ENCODE peak calls at places on chromosomes 11 and 22, in four cellular contexts. One of them, this sample, is unnamed. For H3K4me1, the result is how much of the 10 kb centered on the place peaks cover.

GRCh38 chr11:64713031-64713780 is 9.8 kb downstream of the NRXN2 start:
- DNase-seq in adrenal gland: no peak
- DNase-seq in kidney: peak
- DNase-seq in pancreas: peak
- DNase-seq in this sample: peak

GRCh38 chr22:23912293-23912903 is 18.2 kb downstream of the MIF start:
- DNase-seq in kidney: no peak
- DNase-seq in pancreas: no peak
- DNase-seq in adrenal gland: no peak
- DNase-seq in this sample: no peak

GRCh38 chr11:10351768-10352641 is 47.1 kb downstream of the ADM start:
- DNase-seq in adrenal gland: no peak
- DNase-seq in pancreas: peak
- DNase-seq in kidney: no peak
- DNase-seq in this sample: peak

GRCh38 chr11:35662649-35663407 is at the start of gene TRIM44:
- DNase-seq in kidney: peak
- DNase-seq in pancreas: peak
- DNase-seq in adrenal gland: peak
- DNase-seq in this sample: peak

GRCh38 chr11:79236541-79236971 is 204.3 kb downstream of the TENM4 start:
- DNase-seq in kidney: no peak
- DNase-seq in adrenal gland: no peak
- DNase-seq in pancreas: no peak
- DNase-seq in this sample: no peak

GRCh38 chr11:58006940-58007339 is 16.7 kb upstream of the OR9Q1 start:
- DNase-seq in pancreas: no peak
- DNase-seq in adrenal gland: no peak
- DNase-seq in kidney: no peak
- DNase-seq in this sample: no peak

GRCh38 chr11:1628506-1629325 is 859 bp upstream of the KRTAP5-5 start:
- DNase-seq in pancreas: peak
- DNase-seq in adrenal gland: peak
- DNase-seq in kidney: peak
- DNase-seq in this sample: peak

GRCh38 chr22:33918676-33919590 is 1.3 kb downstream of the LARGE1 start:
- DNase-seq in adrenal gland: no peak
- DNase-seq in kidney: no peak
- DNase-seq in pancreas: no peak
- DNase-seq in this sample: no peak

GRCh38 chr11:2933376-2934056 is 4.3 kb upstream of the PHLDA2 start:
- DNase-seq in adrenal gland: no peak
- DNase-seq in pancreas: no peak
- DNase-seq in kidney: peak
- DNase-seq in this sample: peak

GRCh38 chr11:21866781-21867180 is 326.1 kb upstream of the ANO5 start:
- DNase-seq in pancreas: no peak
- DNase-seq in kidney: no peak
- DNase-seq in adrenal gland: no peak
- DNase-seq in this sample: no peak

GRCh38 chr11:111574373-111575230 is 27.6 kb upstream of the SIK2 start:
- DNase-seq in pancreas: no peak
- DNase-seq in adrenal gland: no peak
- DNase-seq in kidney: no peak
- DNase-seq in this sample: no peak

GRCh38 chr11:129368889-129369672 is 6.6 kb upstream of the BARX2 start:
- DNase-seq in adrenal gland: no peak
- DNase-seq in pancreas: no peak
- DNase-seq in kidney: no peak
- DNase-seq in this sample: no peak

GRCh38 chr11:59171508-59172322 is at the start of gene DTX4:
- DNase-seq in adrenal gland: peak
- DNase-seq in kidney: peak
- DNase-seq in pancreas: peak
- DNase-seq in this sample: peak

GRCh38 chr11:111566324-111566723 is 25.8 kb downstream of the LAYN start:
- DNase-seq in kidney: no peak
- DNase-seq in adrenal gland: no peak
- DNase-seq in pancreas: no peak
- DNase-seq in this sample: no peak

GRCh38 chr22:28497188-28497587 is 182.5 kb downstream of the TTC28 start:
- DNase-seq in adrenal gland: no peak
- DNase-seq in pancreas: no peak
- DNase-seq in kidney: no peak
- DNase-seq in this sample: no peak

GRCh38 chr11:66360406-66361073 is 11.0 kb downstream of the SLC29A2 start:
- DNase-seq in pancreas: no peak
- DNase-seq in kidney: no peak
- DNase-seq in adrenal gland: no peak
- DNase-seq in this sample: no peak

GRCh38 chr11:5288912-5289525 is 12.7 kb downstream of the OR51B4 start:
- DNase-seq in pancreas: no peak
- DNase-seq in adrenal gland: no peak
- DNase-seq in kidney: no peak
- DNase-seq in this sample: no peak

GRCh38 chr22:42344391-42344861 is 74.0 kb upstream of the TCF20 start:
- DNase-seq in pancreas: no peak
- DNase-seq in adrenal gland: no peak
- DNase-seq in kidney: no peak
- DNase-seq in this sample: peak

GRCh38 chr11:62770778-62771143 is 435 bp upstream of the TAF6L start:
- DNase-seq in pancreas: peak
- DNase-seq in kidney: no peak
- DNase-seq in adrenal gland: no peak
- DNase-seq in this sample: no peak

GRCh38 chr22:35319244-35319985 is 19.7 kb downstream of the TOM1 start:
- DNase-seq in kidney: no peak
- DNase-seq in adrenal gland: no peak
- DNase-seq in pancreas: no peak
- DNase-seq in this sample: peak

GRCh38 chr11:105229257-105229656 is 89.7 kb upstream of the CARD18 start:
- DNase-seq in kidney: no peak
- DNase-seq in adrenal gland: no peak
- DNase-seq in pancreas: no peak
- DNase-seq in this sample: no peak

GRCh38 chr11:116931206-116931953 is 94.0 kb upstream of the APOA1 start:
- DNase-seq in kidney: no peak
- DNase-seq in adrenal gland: no peak
- DNase-seq in pancreas: no peak
- DNase-seq in this sample: peak

GRCh38 chr22:43592470-43592869 is 180.7 kb downstream of the MPPED1 start:
- DNase-seq in kidney: no peak
- DNase-seq in pancreas: no peak
- DNase-seq in adrenal gland: no peak
- DNase-seq in this sample: no peak

GRCh38 chr22:47298017-47298820 is 535.8 kb downstream of the TBC1D22A start:
- DNase-seq in pancreas: no peak
- DNase-seq in kidney: no peak
- DNase-seq in adrenal gland: no peak
- DNase-seq in this sample: no peak

GRCh38 chr22:39087881-39088687 is 9.0 kb upstream of the APOBEC3H start:
- DNase-seq in adrenal gland: no peak
- DNase-seq in pancreas: peak
- DNase-seq in kidney: no peak
- DNase-seq in this sample: peak

GRCh38 chr11:14184548-14184947 is 174.4 kb downstream of the RRAS2 start:
- DNase-seq in kidney: no peak
- DNase-seq in adrenal gland: no peak
- DNase-seq in pancreas: no peak
- DNase-seq in this sample: no peak

GRCh38 chr11:18790820-18791174 is 801 bp downstream of the PTPN5 start:
- DNase-seq in adrenal gland: no peak
- DNase-seq in pancreas: no peak
- DNase-seq in kidney: no peak
- DNase-seq in this sample: no peak

GRCh38 chr22:30056015-30056414 is 24.2 kb upstream of the HORMAD2 start:
- DNase-seq in kidney: no peak
- DNase-seq in adrenal gland: no peak
- DNase-seq in pancreas: no peak
- DNase-seq in this sample: no peak

GRCh38 chr22:25199726-25200520 is at the start of gene CRYBB3:
- DNase-seq in pancreas: no peak
- DNase-seq in kidney: no peak
- DNase-seq in adrenal gland: no peak
- DNase-seq in this sample: no peak

GRCh38 chr22:49838771-49839717 is 11.4 kb upstream of the BRD1 start:
- DNase-seq in adrenal gland: no peak
- DNase-seq in pancreas: no peak
- DNase-seq in kidney: peak
- DNase-seq in this sample: no peak

GRCh38 chr11:95299078-95299611 is 68.1 kb upstream of the SESN3 start:
- DNase-seq in adrenal gland: no peak
- DNase-seq in kidney: no peak
- DNase-seq in pancreas: no peak
- DNase-seq in this sample: no peak

GRCh38 chr11:37422511-37422910 is 824.5 kb upstream of the RAG2 start:
- DNase-seq in adrenal gland: no peak
- DNase-seq in kidney: no peak
- DNase-seq in pancreas: no peak
- DNase-seq in this sample: no peak

DNA sequence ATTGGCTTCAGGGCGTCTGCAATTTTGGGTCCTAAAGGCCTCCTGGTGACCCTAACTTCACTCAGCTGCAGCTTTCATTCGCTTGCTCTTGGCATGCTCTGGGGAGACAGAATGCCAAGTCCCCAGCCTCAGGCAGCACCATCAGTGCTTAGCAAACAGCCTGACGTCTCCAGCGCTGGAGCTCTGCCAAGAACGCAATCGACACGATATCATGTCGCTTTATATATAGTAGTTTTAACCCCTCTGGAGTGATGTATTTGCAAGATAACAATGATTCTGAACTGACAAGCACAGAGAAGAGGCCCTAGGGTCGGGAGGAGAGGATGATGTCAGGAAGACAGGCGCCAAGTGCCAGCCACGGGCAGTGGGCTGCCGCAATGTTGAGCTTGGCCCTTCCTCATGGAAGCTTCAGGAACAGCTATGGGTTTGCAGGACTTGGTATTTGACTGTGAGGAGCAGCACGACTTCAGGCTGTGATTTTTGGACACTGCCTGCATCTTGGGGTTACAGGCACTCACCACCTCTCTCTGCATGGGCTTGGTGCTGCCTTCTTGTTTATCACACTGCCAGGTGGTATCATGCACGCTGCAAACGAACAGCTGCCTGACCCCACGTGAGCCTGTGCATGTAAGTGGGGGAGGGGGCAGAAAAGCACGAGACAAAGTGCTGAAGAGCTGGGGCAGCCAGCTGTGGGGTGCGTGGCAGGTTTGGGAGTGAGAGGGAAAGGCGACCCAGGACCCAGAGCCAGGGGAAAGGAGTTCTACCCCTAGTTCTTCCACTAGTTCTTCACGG is 26.1 kb downstream of the B3GAT1 start:
- DNase-seq in pancreas: no peak
- DNase-seq in kidney: no peak
- DNase-seq in adrenal gland: no peak
- DNase-seq in this sample: no peak
- H3K4me1 ChIP-seq in pancreas: under half
- H3K4me1 ChIP-seq in kidney: under half
- H3K4me1 ChIP-seq in adrenal gland: under half
- H3K4me1 ChIP-seq in this sample: under half

GRCh38 chr11:6745018-6745417 is 26.8 kb downstream of the OR2AG2 start:
- DNase-seq in adrenal gland: no peak
- DNase-seq in pancreas: no peak
- DNase-seq in kidney: no peak
- DNase-seq in this sample: no peak
- H3K27ac ChIP-seq in adrenal gland: no peak
- H3K27ac ChIP-seq in pancreas: no peak
- H3K27ac ChIP-seq in kidney: peak
- H3K27ac ChIP-seq in this sample: no peak

GRCh38 chr11:47848636-47849155 is 546 bp upstream of the NUP160 start:
- DNase-seq in pancreas: no peak
- DNase-seq in adrenal gland: no peak
- DNase-seq in kidney: no peak
- DNase-seq in this sample: no peak
- H3K4me1 ChIP-seq in pancreas: under half
- H3K4me1 ChIP-seq in adrenal gland: under half
- H3K4me1 ChIP-seq in kidney: under half
- H3K4me1 ChIP-seq in this sample: under half

GRCh38 chr11:122711362-122711761 is 55.8 kb downstream of the UBASH3B start:
- DNase-seq in adrenal gland: no peak
- DNase-seq in kidney: no peak
- DNase-seq in pancreas: no peak
- DNase-seq in this sample: no peak
- H3K27ac ChIP-seq in adrenal gland: no peak
- H3K27ac ChIP-seq in kidney: no peak
- H3K27ac ChIP-seq in pancreas: no peak
- H3K27ac ChIP-seq in this sample: no peak

GRCh38 chr11:113394919-113395318 is 7.3 kb downstream of the ANKK1 start:
- DNase-seq in adrenal gland: no peak
- DNase-seq in pancreas: no peak
- DNase-seq in kidney: no peak
- DNase-seq in this sample: no peak

GRCh38 chr11:113396693-113397092 is 9.1 kb downstream of the ANKK1 start:
- DNase-seq in pancreas: no peak
- DNase-seq in adrenal gland: no peak
- DNase-seq in kidney: no peak
- DNase-seq in this sample: no peak

GRCh38 chr11:113397212-113397611 is 9.6 kb downstream of the ANKK1 start:
- DNase-seq in kidney: no peak
- DNase-seq in pancreas: no peak
- DNase-seq in adrenal gland: no peak
- DNase-seq in this sample: no peak

GRCh38 chr11:113397821-113398220 is 10.2 kb downstream of the ANKK1 start:
- DNase-seq in pancreas: no peak
- DNase-seq in kidney: no peak
- DNase-seq in adrenal gland: no peak
- DNase-seq in this sample: no peak

GRCh38 chr11:113395782-113396336 is 8.3 kb downstream of the ANKK1 start:
- DNase-seq in adrenal gland: no peak
- DNase-seq in kidney: no peak
- DNase-seq in pancreas: no peak
- DNase-seq in this sample: no peak
- H3K4me1 ChIP-seq in adrenal gland: under half
- H3K4me1 ChIP-seq in kidney: under half
- H3K4me1 ChIP-seq in pancreas: under half
- H3K4me1 ChIP-seq in this sample: under half

GRCh38 chr11:113384551-113384950 is 3.0 kb upstream of the ANKK1 start:
- DNase-seq in pancreas: no peak
- DNase-seq in kidney: no peak
- DNase-seq in adrenal gland: no peak
- DNase-seq in this sample: no peak
- H3K27ac ChIP-seq in pancreas: no peak
- H3K27ac ChIP-seq in kidney: no peak
- H3K27ac ChIP-seq in adrenal gland: no peak
- H3K27ac ChIP-seq in this sample: no peak

GRCh38 chr11:86606849-86607481 is 65.5 kb downstream of the ME3 start:
- DNase-seq in kidney: no peak
- DNase-seq in adrenal gland: no peak
- DNase-seq in pancreas: no peak
- DNase-seq in this sample: no peak
- H3K4me1 ChIP-seq in kidney: under half
- H3K4me1 ChIP-seq in adrenal gland: under half
- H3K4me1 ChIP-seq in pancreas: under half
- H3K4me1 ChIP-seq in this sample: under half

This sample was measured in right cardiac atrium.